ENCODE peak calls at places on chromosomes 4 and X, in four cellular contexts. One of them, this sample, is unnamed.

GRCh38 chrX:124086411-124086810 is 124.9 kb downstream of the STAG2 start:
- DNase-seq in HepG2: no peak
- DNase-seq in HCT116: no peak
- DNase-seq in GM12878: no peak
- DNase-seq in this sample: no peak

GRCh38 chr4:80532674-80533333 is 197.3 kb downstream of the CFAP299 start:
- DNase-seq in HepG2: no peak
- DNase-seq in HCT116: no peak
- DNase-seq in GM12878: no peak
- DNase-seq in this sample: no peak

GRCh38 chr4:96602661-96603060 is 762.8 kb downstream of the PDHA2 start:
- DNase-seq in HepG2: no peak
- DNase-seq in HCT116: peak
- DNase-seq in GM12878: no peak
- DNase-seq in this sample: no peak

GRCh38 chrX:110418857-110419249 is 60.2 kb downstream of the RTL9 start:
- DNase-seq in HepG2: no peak
- DNase-seq in HCT116: no peak
- DNase-seq in GM12878: no peak
- DNase-seq in this sample: no peak

GRCh38 chr4:5899881-5900280 is 7.0 kb upstream of the CRMP1 start:
- DNase-seq in HepG2: no peak
- DNase-seq in HCT116: no peak
- DNase-seq in GM12878: no peak
- DNase-seq in this sample: no peak

GRCh38 chr4:25839687-25840086 is 23.1 kb downstream of the SEL1L3 start:
- DNase-seq in HepG2: no peak
- DNase-seq in HCT116: no peak
- DNase-seq in GM12878: no peak
- DNase-seq in this sample: no peak

GRCh38 chr4:128355301-128355700 is 67.7 kb upstream of the PGRMC2 start:
- DNase-seq in HepG2: no peak
- DNase-seq in HCT116: no peak
- DNase-seq in GM12878: no peak
- DNase-seq in this sample: no peak

GRCh38 chr4:182143086-182143821 is 99.9 kb upstream of the TENM3 start:
- DNase-seq in HepG2: no peak
- DNase-seq in HCT116: no peak
- DNase-seq in GM12878: no peak
- DNase-seq in this sample: no peak

GRCh38 chr4:82560853-82561744 is 689 bp downstream of the TMEM150C start:
- DNase-seq in HepG2: no peak
- DNase-seq in HCT116: no peak
- DNase-seq in GM12878: no peak
- DNase-seq in this sample: no peak

GRCh38 chr4:25874641-25875040 is 11.9 kb upstream of the SEL1L3 start:
- DNase-seq in HepG2: no peak
- DNase-seq in HCT116: no peak
- DNase-seq in GM12878: no peak
- DNase-seq in this sample: no peak

GRCh38 chr4:110106946-110107325 is 91.5 kb downstream of the ELOVL6 start:
- DNase-seq in HepG2: peak
- DNase-seq in HCT116: no peak
- DNase-seq in GM12878: no peak
- DNase-seq in this sample: no peak

DNA sequence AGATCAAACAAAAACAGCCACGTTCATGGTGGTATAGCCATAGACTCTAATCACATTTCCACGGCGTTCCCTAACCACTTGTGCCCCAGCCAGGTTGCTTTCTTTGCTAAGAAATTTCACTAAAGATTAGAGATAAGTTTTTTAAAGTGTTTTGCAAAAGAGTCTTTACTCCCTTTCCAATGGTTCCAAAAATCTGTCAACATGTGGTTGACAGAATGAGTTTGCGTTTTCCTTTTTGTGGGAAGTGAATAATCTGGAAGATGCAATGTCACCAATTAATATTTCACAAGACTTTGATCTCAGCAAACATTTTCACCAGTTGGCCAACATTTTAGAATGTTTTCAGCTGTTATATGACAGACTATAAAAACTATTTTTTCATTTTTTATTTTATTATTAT is 35.3 kb downstream of the CXCL1 start:
- DNase-seq in HepG2: no peak
- DNase-seq in HCT116: no peak
- DNase-seq in GM12878: no peak
- DNase-seq in this sample: no peak
- TF ChIP-seq ZNF274 in HepG2: no peak
- TF ChIP-seq ZNF274 in HCT116: no peak
- TF ChIP-seq ZNF274 in GM12878: no peak
- TF ChIP-seq ZNF274 in this sample: no peak

GRCh38 chr4:2395038-2395437 is 23.4 kb downstream of the ZFYVE28 start:
- DNase-seq in HepG2: no peak
- DNase-seq in HCT116: no peak
- DNase-seq in GM12878: no peak
- DNase-seq in this sample: no peak
- TF ChIP-seq ZNF274 in HepG2: no peak
- TF ChIP-seq ZNF274 in HCT116: no peak
- TF ChIP-seq ZNF274 in GM12878: no peak
- TF ChIP-seq ZNF274 in this sample: no peak

GRCh38 chr4:40733752-40734151 is 16.0 kb upstream of the NSUN7 start:
- DNase-seq in HepG2: no peak
- DNase-seq in HCT116: no peak
- DNase-seq in GM12878: no peak
- DNase-seq in this sample: no peak

GRCh38 chr4:40734497-40734896 is 15.3 kb upstream of the NSUN7 start:
- DNase-seq in HepG2: no peak
- DNase-seq in HCT116: no peak
- DNase-seq in GM12878: no peak
- DNase-seq in this sample: no peak

GRCh38 chr4:40728341-40728740 is 21.4 kb upstream of the NSUN7 start:
- DNase-seq in HepG2: peak
- DNase-seq in HCT116: no peak
- DNase-seq in GM12878: no peak
- DNase-seq in this sample: no peak

GRCh38 chr4:40729555-40729954 is 20.2 kb upstream of the NSUN7 start:
- DNase-seq in HepG2: no peak
- DNase-seq in HCT116: no peak
- DNase-seq in GM12878: no peak
- DNase-seq in this sample: no peak

GRCh38 chr4:40731792-40732245 is 17.9 kb upstream of the NSUN7 start:
- DNase-seq in HepG2: peak
- DNase-seq in HCT116: no peak
- DNase-seq in GM12878: no peak
- DNase-seq in this sample: no peak
- TF ChIP-seq ZNF274 in HepG2: no peak
- TF ChIP-seq ZNF274 in HCT116: no peak
- TF ChIP-seq ZNF274 in GM12878: no peak
- TF ChIP-seq ZNF274 in this sample: no peak

GRCh38 chrX:17067534-17067933 is 121.1 kb downstream of the REPS2 start:
- DNase-seq in HepG2: no peak
- DNase-seq in HCT116: no peak
- DNase-seq in GM12878: no peak
- DNase-seq in this sample: no peak

GRCh38 chrX:17078031-17078730 is 131.7 kb downstream of the REPS2 start:
- DNase-seq in HepG2: no peak
- DNase-seq in HCT116: no peak
- DNase-seq in GM12878: no peak
- DNase-seq in this sample: no peak

GRCh38 chrX:17077349-17077748 is 130.9 kb downstream of the REPS2 start:
- DNase-seq in HepG2: no peak
- DNase-seq in HCT116: no peak
- DNase-seq in GM12878: no peak
- DNase-seq in this sample: no peak

GRCh38 chrX:17075004-17075403 is 128.5 kb downstream of the REPS2 start:
- DNase-seq in HepG2: no peak
- DNase-seq in HCT116: no peak
- DNase-seq in GM12878: no peak
- DNase-seq in this sample: no peak

GRCh38 chrX:17072726-17073125 is 126.3 kb downstream of the REPS2 start:
- DNase-seq in HepG2: no peak
- DNase-seq in HCT116: no peak
- DNase-seq in GM12878: no peak
- DNase-seq in this sample: no peak
- TF ChIP-seq ZNF274 in HepG2: no peak
- TF ChIP-seq ZNF274 in HCT116: no peak
- TF ChIP-seq ZNF274 in GM12878: no peak
- TF ChIP-seq ZNF274 in this sample: no peak

DNA sequence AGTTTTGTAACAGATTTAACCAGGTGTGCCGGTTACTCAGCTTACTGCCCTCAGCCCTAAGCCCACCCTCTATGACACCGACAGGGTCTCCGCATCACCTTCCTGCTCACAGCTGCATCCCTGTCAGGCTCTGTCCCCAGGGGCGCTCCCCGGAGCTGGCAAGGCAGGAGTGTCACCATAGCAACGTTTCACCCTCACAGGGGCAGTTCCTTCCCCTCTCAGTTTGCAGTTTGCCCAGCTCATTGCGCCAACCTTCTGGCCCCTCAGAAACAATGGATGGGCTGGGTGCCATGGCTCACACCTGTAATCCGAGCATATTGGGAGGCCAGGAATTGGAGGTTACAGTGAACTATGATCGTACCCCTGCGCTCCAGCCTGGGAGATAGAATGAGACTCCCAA is 42.6 kb downstream of the RGS12 start:
- DNase-seq in HepG2: no peak
- DNase-seq in HCT116: no peak
- DNase-seq in GM12878: no peak
- DNase-seq in this sample: no peak
- TF ChIP-seq ZNF274 in HepG2: no peak
- TF ChIP-seq ZNF274 in HCT116: no peak
- TF ChIP-seq ZNF274 in GM12878: no peak
- TF ChIP-seq ZNF274 in this sample: no peak

DNA sequence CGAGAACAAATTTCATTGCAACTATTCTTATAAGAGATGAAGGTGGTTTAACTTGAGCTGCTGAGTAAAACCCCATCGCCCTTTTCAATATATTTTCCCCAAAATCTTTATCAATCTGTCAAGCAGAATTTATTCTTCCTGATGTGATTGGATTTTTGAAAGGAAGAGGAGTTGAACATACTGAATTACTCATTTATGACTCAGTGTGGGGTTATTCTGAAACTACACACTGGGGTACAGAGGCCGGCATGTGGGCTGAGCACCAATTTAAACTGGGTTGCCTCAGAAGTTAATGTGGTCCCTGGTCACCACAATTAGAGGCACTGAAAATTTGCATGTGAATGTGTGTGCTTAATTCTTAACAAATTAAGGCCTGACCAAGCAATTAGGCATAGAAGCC is 170.7 kb downstream of the IL15 start:
- DNase-seq in HepG2: no peak
- DNase-seq in HCT116: no peak
- DNase-seq in GM12878: no peak
- DNase-seq in this sample: no peak
- TF ChIP-seq ZNF274 in HepG2: no peak
- TF ChIP-seq ZNF274 in HCT116: no peak
- TF ChIP-seq ZNF274 in GM12878: no peak
- TF ChIP-seq ZNF274 in this sample: no peak

DNA sequence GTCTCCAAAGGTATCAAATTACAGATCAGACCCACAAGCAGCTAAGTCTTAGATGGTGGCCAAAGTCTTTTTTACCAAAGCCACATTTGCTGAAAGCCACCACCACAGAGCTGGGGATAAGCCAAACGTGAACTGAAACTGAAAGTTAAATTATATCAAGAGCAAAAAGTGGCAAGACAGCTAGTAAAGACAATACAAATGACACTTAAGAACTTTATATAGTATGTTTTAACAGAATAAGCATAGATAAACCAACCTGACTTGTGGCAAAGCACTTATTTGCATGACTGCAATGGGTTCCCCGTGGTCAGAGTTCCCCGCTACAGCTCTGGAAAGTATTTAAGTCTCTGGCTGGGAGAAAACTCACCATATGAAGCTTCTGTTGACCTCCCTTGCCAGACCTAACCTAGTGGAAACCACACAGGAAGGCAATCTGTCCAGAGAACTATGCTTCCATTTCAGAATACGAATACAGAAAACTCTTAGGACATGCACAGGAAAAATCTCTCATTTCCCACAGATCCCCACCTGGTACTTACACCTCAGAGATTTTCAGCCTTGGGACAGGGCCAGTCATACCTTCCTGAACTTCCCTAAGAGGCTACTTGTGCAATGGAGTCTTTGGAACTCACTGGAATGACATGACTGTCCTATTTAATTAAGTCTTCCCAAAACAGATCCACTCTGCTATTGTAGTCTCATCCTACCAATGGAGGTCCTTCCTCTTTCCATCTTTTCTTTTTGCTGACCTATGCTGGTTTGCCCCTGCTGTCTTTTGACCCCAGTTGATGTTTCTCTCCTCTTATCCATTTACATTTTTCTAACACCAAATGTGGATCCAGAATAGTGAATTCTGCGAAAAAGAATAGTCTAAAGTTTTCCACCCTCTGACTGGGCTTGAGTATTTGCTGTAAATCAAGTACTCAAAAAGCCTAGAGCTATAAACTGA is 225.1 kb downstream of the NR3C2 start:
- DNase-seq in HepG2: no peak
- DNase-seq in HCT116: no peak
- DNase-seq in GM12878: peak
- DNase-seq in this sample: no peak
- TF ChIP-seq ZNF274 in HepG2: no peak
- TF ChIP-seq ZNF274 in HCT116: no peak
- TF ChIP-seq ZNF274 in GM12878: no peak
- TF ChIP-seq ZNF274 in this sample: no peak

DNA sequence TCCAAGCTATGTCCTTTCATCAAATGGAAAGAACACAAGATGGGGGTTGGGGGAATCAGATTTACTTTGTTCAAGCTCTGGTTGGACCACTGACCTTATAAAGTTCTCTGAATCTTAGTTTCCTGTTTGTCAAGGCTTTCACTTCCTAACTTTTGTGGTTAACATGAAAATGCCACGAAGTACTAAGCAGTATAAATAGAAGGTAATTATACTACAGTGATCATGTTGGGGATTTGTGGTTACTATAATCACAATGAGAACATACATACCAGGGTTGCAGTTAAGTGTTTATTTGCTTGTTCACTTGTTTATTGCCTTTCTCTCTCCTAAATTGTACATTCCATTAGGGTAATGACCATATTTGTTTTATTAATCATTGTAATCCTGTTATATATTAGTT is 53.2 kb downstream of the SPRY1 start:
- DNase-seq in HepG2: peak
- DNase-seq in HCT116: no peak
- DNase-seq in GM12878: peak
- DNase-seq in this sample: no peak
- TF ChIP-seq ZNF274 in HepG2: no peak
- TF ChIP-seq ZNF274 in HCT116: no peak
- TF ChIP-seq ZNF274 in GM12878: no peak
- TF ChIP-seq ZNF274 in this sample: no peak

GRCh38 chr4:111323496-111323895 is 700.6 kb upstream of the PITX2 start:
- DNase-seq in HepG2: no peak
- DNase-seq in HCT116: no peak
- DNase-seq in GM12878: no peak
- DNase-seq in this sample: no peak
- TF ChIP-seq ZNF274 in HepG2: no peak
- TF ChIP-seq ZNF274 in HCT116: no peak
- TF ChIP-seq ZNF274 in GM12878: no peak
- TF ChIP-seq ZNF274 in this sample: no peak

This sample was measured in NT2/D1.